ENCODE peak calls at places on chromosomes 3 and 15, in six cellular contexts. T is heart left ventricle, E is lower leg skin, L is GM12878, V is adrenal gland, J is gastrocnemius medialis. G is an unnamed sample.
A peak's percentile ranks its signal among the peaks of the same experiment; 100 is the strongest.

GRCh38 chr3:101722394-101723173 is 1.8 kb upstream of the CEP97 start:
- DNase-seq in L (peak; percentile 78), V (peak; percentile 38), T (no peak), J (no peak), E (no peak), G (no peak)

GRCh38 chr3:152564454-152564853 is 270.5 kb upstream of the P2RY1 start:
- DNase-seq in T (no peak), L (no peak), J (no peak), V (no peak), E (no peak), G (no peak)

GRCh38 chr3:175764722-175765121 is 905.6 kb downstream of the NAALADL2 start:
- DNase-seq in L (no peak), E (no peak), T (no peak), V (no peak), J (no peak), G (no peak)

GRCh38 chr15:51672100-51672731 is 9.1 kb upstream of the SCG3 start:
- DNase-seq in T (no peak), J (no peak), L (no peak), E (no peak), V (no peak), G (no peak)

GRCh38 chr3:45566205-45566604 is 28.3 kb upstream of the LIMD1 start:
- DNase-seq in J (peak; percentile 10), V (no peak), T (no peak), L (no peak), E (no peak), G (no peak)

GRCh38 chr15:62417444-62417843 is 252.4 kb upstream of the C2CD4B start:
- DNase-seq in J (no peak), E (no peak), L (no peak), V (no peak), T (no peak), G (no peak)

GRCh38 chr3:112639451-112640332 is 1.3 kb downstream of the CCDC80 start:
- DNase-seq in T (no peak), J (no peak), E (no peak), V (no peak), L (no peak), G (no peak)

GRCh38 chr3:165839296-165840076 is 2.3 kb upstream of the BCHE start:
- DNase-seq in V (no peak), L (no peak), E (no peak), J (no peak), T (no peak), G (no peak)

GRCh38 chr3:1082024-1082633 is 10.7 kb upstream of the CNTN6 start:
- DNase-seq in L (no peak), V (peak; percentile 76), J (no peak), T (peak; percentile 20), E (peak; percentile 17), G (peak; percentile 68)

GRCh38 chr3:100289339-100289738 is 28.5 kb downstream of the TBC1D23 start:
- DNase-seq in J (no peak), T (no peak), V (no peak), E (no peak), L (no peak), G (no peak)

GRCh38 chr15:68735610-68736009 is 85.1 kb downstream of the ANP32A start:
- DNase-seq in L (no peak), T (no peak), V (no peak), E (no peak), J (no peak), G (no peak)

GRCh38 chr3:121493431-121493830 is 52.4 kb downstream of the POLQ start:
- DNase-seq in T (no peak), V (no peak), J (no peak), E (no peak), L (no peak), G (no peak)

GRCh38 chr3:142318331-142318730 is 92.9 kb upstream of the GK5 start:
- DNase-seq in T (no peak), L (no peak), V (no peak), E (no peak), J (no peak), G (no peak)

GRCh38 chr3:134619884-134620445 is 30.9 kb downstream of the KY start:
- DNase-seq in T (no peak), V (peak; percentile 11), E (no peak), L (no peak), J (no peak), G (no peak)

GRCh38 chr15:31437686-31438085 is 111.1 kb downstream of the KLF13 start:
- DNase-seq in J (no peak), L (no peak), E (no peak), V (no peak), T (no peak), G (no peak)

GRCh38 chr3:143139786-143140185 is 20.2 kb downstream of the CHST2 start:
- DNase-seq in L (no peak), T (peak; percentile 54), V (no peak), E (no peak), J (no peak), G (no peak)

GRCh38 chr3:160134964-160135363 is 90.3 kb upstream of the C3orf80 start:
- DNase-seq in L (no peak), T (no peak), J (no peak), E (no peak), V (no peak), G (no peak)

GRCh38 chr15:38526158-38526557 is 38.5 kb downstream of the RASGRP1 start:
- DNase-seq in V (no peak), L (no peak), J (no peak), E (no peak), T (no peak), G (no peak)

GRCh38 chr3:154122096-154122911 is 1.1 kb downstream of the ARHGEF26 start:
- DNase-seq in L (no peak), V (peak; percentile 20), J (no peak), T (peak; percentile 14), E (no peak), G (peak; percentile 19)

GRCh38 chr3:192408007-192408655 is 319.2 kb downstream of the FGF12 start:
- DNase-seq in V (peak; percentile 49), T (peak; percentile 15), J (no peak), E (no peak), L (no peak), G (peak; percentile 30)

GRCh38 chr3:68057637-68058320 is 403.4 kb upstream of the SUCLG2 start:
- DNase-seq in E (no peak), L (no peak), T (no peak), V (no peak), J (no peak), G (no peak)

DNA sequence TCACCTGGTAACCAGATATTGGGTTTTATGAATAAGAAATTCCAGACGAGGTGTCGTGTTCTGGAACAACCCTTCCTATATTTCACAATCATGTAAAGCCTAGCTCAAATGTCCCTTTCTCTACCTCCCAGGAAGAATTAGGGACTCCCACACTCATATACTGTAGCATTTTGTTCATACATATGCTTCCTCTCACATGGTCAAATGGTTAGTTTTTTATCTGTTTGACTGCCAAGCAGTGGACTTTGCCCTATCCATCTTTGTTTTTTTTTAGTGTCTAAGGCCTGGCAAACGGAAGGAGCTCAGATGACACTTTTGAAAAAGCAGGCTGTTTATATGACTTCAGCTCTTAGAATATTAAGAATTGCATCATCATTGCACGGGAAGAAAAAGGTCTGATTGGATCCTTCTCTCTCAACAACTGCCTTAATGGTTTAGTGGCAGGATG is 326.7 kb upstream of the TBL1XR1 start:
- DNase-seq in J (no peak), L (no peak), E (no peak), V (no peak), T (no peak), G (no peak)
- TF ChIP-seq POLR2A in J (no peak), L (no peak), E (no peak), V (no peak), T (no peak), G (no peak)

DNA sequence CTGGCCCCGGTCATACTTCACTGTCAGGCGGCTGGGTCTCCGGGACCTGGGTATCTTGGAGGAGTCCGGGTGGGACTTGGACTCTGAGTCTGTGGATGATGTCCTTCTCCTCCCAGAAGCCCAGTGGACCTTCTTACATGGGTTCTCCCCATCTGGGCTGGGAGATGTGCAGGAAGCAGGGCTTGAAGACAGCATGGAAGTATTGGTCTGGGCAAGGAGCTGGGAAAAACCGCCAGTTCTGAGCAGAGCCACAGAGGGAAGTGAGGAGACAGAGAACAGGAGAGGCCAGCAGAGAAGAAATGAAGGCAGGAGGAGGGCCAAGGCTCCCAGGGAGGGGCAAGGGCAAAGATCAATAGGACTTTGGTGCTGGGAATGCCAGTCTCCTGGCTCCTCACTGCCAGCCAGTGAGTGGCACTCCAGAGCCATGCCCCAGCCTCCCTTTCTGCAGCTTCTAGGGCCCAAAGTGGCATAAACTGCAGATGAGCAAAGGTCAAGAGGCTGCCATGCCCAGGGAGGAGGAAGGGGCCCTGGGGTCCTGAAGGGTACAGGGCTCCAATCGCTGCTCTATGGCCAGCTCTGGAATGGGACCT is at the start of gene PPP1R14D:
- DNase-seq in E (no peak), V (no peak), T (no peak), L (no peak), J (no peak), G (no peak)
- TF ChIP-seq POLR2A in E (no peak), V (no peak), T (no peak), L (no peak), J (no peak), G (no peak)

DNA sequence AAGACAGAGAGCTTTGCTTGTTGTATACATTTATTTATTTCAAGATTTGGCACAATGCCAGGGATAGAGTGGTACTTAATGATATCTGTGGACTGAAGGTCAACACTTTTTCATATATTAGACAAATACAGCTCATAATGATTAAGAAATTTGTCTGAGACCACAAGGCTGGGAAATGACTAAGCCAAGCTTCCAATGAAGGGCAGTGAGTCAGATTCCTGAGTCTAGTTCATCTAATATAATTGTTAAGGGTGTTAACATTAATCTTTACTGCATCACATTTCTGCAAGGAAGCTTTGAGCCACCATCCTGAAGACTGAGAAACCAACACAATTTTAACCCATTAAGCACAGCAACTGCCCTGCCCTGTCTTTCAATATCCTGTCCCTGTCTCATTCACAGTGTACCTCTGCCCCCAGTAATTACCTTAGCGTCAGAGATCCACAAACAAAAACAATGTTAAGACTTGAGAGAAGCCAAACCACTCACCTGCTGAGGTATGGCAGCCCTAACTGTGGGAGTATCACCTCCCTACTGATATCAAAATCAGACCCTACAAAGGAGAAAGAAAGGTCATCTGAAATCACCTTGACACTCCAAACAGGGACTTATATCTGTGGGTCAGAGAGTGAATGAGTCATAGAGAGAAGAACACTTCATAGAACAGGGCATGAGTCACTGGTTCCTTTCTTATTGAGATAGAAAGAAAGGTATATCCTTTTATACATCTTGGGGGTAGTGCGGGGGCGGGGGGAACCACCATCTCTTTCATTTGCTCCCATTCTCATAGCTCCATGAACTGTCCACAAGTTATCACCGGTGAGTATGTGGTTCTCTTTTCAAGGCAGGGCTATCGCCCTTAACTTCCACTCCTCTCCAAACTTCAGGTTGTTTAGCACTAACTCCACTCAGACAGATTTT is 74.7 kb downstream of the MAGI1 start:
- DNase-seq in J (no peak), E (no peak), V (no peak), L (peak; percentile 40), T (no peak), G (no peak)
- TF ChIP-seq POLR2A in J (no peak), E (no peak), V (no peak), L (no peak), T (no peak), G (no peak)

GRCh38 chr3:44055951-44056350 is 185.7 kb upstream of the TOPAZ1 start:
- DNase-seq in J (no peak), T (no peak), L (no peak), V (no peak), E (no peak), G (no peak)

GRCh38 chr3:44060164-44060563 is 181.5 kb upstream of the TOPAZ1 start:
- DNase-seq in E (no peak), J (no peak), T (no peak), V (no peak), L (no peak), G (no peak)

GRCh38 chr3:44058868-44059203 is 182.8 kb upstream of the TOPAZ1 start:
- DNase-seq in V (no peak), J (no peak), E (no peak), L (no peak), T (no peak), G (no peak)

GRCh38 chr3:44056446-44057240 is 185.0 kb upstream of the TOPAZ1 start:
- DNase-seq in V (no peak), E (no peak), T (no peak), L (no peak), J (no peak), G (no peak)

GRCh38 chr3:44058022-44058867 is 183.4 kb upstream of the TOPAZ1 start:
- DNase-seq in E (no peak), J (no peak), L (peak; percentile 87), T (no peak), V (no peak), G (no peak)
- TF ChIP-seq POLR2A in E (no peak), J (no peak), L (peak; percentile 64), T (no peak), V (no peak), G (no peak)